ENCODE peak calls at places on chromosomes 6 and 20, in four cellular contexts. A, Q, O and E are unnamed samples.

GRCh38 chr6:82624251-82624650 is 260.6 kb downstream of the TPBG start:
- DNase-seq in A (no peak), Q (no peak), O (no peak), E (no peak)

GRCh38 chr20:50057409-50058053 is 55.4 kb downstream of the UBE2V1 start:
- DNase-seq in A (no peak), Q (no peak), O (no peak), E (no peak)

GRCh38 chr6:13397359-13398080 is 69.2 kb upstream of the TBC1D7 start:
- DNase-seq in A (no peak), Q (peak), O (no peak), E (no peak)

GRCh38 chr6:3285732-3286131 is 27.0 kb downstream of the PSMG4 start:
- DNase-seq in A (no peak), Q (no peak), O (no peak), E (no peak)

GRCh38 chr6:156846845-156847599 is 69.8 kb downstream of the ARID1B start:
- DNase-seq in A (no peak), Q (no peak), O (no peak), E (peak)

GRCh38 chr20:51061646-51062045 is 38.7 kb upstream of the KCNG1 start:
- DNase-seq in A (no peak), Q (no peak), O (no peak), E (no peak)

GRCh38 chr6:139112561-139112960 is 22.3 kb upstream of the HECA start:
- DNase-seq in A (no peak), Q (no peak), O (no peak), E (no peak)

GRCh38 chr20:56685879-56686278 is 56.8 kb downstream of the TFAP2C start:
- DNase-seq in A (no peak), Q (no peak), O (no peak), E (peak)

GRCh38 chr6:21556968-21557721 is 36.4 kb upstream of the SOX4 start:
- DNase-seq in A (no peak), Q (no peak), O (no peak), E (no peak)

GRCh38 chr6:15628499-15629131 is 34.2 kb downstream of the DTNBP1 start:
- DNase-seq in A (no peak), Q (no peak), O (no peak), E (no peak)

GRCh38 chr6:51450248-51450957 is 631.7 kb downstream of the TFAP2B start:
- DNase-seq in A (no peak), Q (peak), O (no peak), E (no peak)

GRCh38 chr6:76803038-76803580 is 660.2 kb downstream of the HTR1B start:
- DNase-seq in A (no peak), Q (no peak), O (no peak), E (peak)

GRCh38 chr20:48286571-48287551 is 501.6 kb upstream of the SULF2 start:
- DNase-seq in A (no peak), Q (no peak), O (peak), E (no peak)

GRCh38 chr6:17666646-17667045 is 40.1 kb downstream of the NUP153 start:
- DNase-seq in A (no peak), Q (no peak), O (no peak), E (no peak)

DNA sequence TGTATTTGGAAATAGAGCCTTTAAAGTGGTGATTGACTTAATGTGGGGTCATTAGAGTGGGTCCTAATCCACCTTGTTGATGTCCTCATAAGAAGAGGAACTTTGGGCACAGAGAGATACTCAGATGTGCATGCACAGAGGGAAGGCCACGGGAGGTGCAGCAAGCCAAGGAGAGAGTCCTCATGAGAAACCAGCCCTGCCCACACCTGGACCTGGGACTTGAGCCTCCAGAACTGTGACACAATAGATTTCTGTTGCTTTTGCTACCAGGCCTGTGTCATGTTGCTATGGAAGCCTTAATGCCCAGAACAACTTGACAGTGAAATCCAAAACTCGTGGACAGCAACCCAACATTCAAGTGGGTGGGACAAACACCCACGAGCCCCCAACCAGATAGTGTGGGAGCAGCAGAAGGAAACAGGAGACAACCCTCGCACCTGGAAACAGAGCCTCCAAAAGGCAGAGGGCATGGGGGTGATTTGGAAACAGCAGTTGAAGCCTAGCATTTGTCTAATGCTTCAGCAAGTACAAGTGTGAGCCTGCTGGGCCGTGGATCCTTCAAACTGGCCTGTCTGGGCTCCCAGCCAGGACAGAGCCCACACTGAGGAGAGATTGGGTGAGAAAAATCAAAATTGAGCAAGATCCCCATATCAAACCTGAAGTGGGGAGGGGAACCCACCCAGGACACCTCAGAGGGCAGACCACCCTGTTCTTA is 201.0 kb upstream of the CST7 start:
- DNase-seq in A (no peak), Q (no peak), O (no peak), E (no peak)
- TF ChIP-seq REST in A (no peak), Q (no peak), O (no peak), E (no peak)

GRCh38 chr6:36683656-36684446 is 5.3 kb downstream of the CDKN1A start:
- DNase-seq in A (no peak), Q (no peak), O (peak), E (no peak)
- TF ChIP-seq REST in A (no peak), Q (no peak), O (no peak), E (no peak)

GRCh38 chr20:5120189-5120484 is 379 bp upstream of the PCNA start:
- DNase-seq in A (no peak), Q (no peak), O (no peak), E (no peak)
- TF ChIP-seq REST in A (no peak), Q (no peak), O (no peak), E (no peak)

GRCh38 chr6:87671555-87672029 is 30.4 kb downstream of the AKIRIN2 start:
- DNase-seq in A (peak), Q (no peak), O (peak), E (no peak)
- TF ChIP-seq REST in A (no peak), Q (no peak), O (no peak), E (no peak)

GRCh38 chr6:136253734-136254133 is 3.6 kb upstream of the MTFR2 start:
- DNase-seq in A (no peak), Q (no peak), O (no peak), E (no peak)
- TF ChIP-seq REST in A (no peak), Q (no peak), O (no peak), E (no peak)

GRCh38 chr20:7893019-7893730 is 47.1 kb downstream of the HAO1 start:
- DNase-seq in A (no peak), Q (no peak), O (no peak), E (no peak)
- TF ChIP-seq REST in A (no peak), Q (no peak), O (no peak), E (no peak)

GRCh38 chr6:106974337-106974998 is at the start of gene CD24:
- DNase-seq in A (no peak), Q (no peak), O (no peak), E (peak)

GRCh38 chr6:106972500-106972899 is 2.0 kb downstream of the CD24 start:
- DNase-seq in A (no peak), Q (no peak), O (no peak), E (no peak)

GRCh38 chr6:106974999-106975698 is 620 bp upstream of the CD24 start:
- DNase-seq in A (no peak), Q (no peak), O (no peak), E (peak)

GRCh38 chr6:106973841-106974336 is 640 bp downstream of the CD24 start:
- DNase-seq in A (no peak), Q (no peak), O (no peak), E (peak)

DNA sequence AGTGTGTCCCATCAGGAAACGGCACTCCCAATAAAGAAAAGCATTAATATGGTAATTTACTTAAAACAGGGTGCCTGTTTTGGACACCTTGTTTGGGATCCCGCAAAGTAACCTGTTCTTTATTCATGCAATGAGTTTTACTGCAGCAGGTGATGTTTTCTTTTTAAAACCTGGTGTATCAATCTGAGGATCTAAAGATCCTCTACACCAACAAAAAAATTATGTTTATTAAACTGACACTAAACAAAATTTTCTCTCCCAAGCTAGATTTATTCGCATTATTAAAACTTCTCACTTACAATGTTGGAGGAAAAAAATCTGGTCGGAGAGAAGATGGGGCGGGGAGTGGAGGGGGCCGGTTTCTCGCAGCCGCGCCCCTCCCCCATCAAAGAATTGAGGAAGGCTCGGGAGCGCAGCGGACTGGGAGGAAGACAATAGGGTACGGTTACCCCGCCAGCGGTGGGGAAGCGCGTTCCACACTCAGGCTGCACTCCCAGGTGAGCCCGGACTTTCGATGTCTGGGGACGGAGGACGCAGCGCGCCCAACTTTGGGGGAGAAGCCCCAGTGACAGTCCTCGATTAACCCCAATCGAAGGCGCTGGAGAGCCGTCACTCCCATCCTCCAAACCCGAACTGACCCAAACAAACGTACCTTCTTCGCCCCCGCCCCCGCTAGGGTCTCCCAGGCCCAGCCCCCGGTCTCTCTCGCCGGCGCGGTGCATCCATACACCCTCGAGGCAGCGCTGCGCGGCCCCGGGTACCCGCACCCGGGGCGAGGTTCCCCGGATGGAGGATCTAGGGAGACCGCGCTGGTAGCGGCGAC is 1.3 kb downstream of the CD24 start:
- DNase-seq in A (no peak), Q (no peak), O (no peak), E (peak)
- TF ChIP-seq REST in A (no peak), Q (no peak), O (no peak), E (no peak)

GRCh38 chr6:122903266-122903915 is 92.6 kb upstream of the CLVS2 start:
- DNase-seq in A (no peak), Q (no peak), O (no peak), E (no peak)

DNA sequence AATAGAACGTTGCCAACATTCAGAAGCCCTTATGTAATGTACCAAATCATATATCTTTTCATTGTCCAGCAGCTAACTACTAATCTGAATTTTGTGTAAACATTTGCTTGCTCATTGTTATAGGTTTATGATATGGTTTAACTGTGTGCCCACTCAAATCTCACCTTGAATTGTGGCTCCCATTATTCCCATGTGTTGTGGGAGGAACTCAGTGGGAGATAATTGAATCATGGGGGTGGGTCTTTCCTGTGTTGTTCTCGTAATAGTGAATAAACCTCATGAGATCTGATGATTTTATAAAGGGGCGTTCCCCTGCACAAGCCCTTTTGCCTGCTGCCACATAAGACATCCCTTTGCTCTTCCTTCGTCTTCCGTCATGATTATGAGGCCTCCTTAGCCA is 91.9 kb upstream of the CLVS2 start:
- DNase-seq in A (no peak), Q (no peak), O (no peak), E (no peak)
- TF ChIP-seq REST in A (no peak), Q (no peak), O (no peak), E (no peak)